ENCODE peak calls at places on chromosomes 1 and 21, in seven cellular contexts. One of them, this sample, is unnamed.

GRCh38 chr21:30580132-30580531 is 10.1 kb downstream of the KRTAP22-2 start:
- DNase-seq in fibroblast of lung: no peak
- DNase-seq in NB4: no peak
- DNase-seq in Caco-2: no peak
- DNase-seq in foreskin fibroblast: no peak
- DNase-seq in GM12865: no peak
- DNase-seq in body of pancreas: no peak
- DNase-seq in this sample: no peak

GRCh38 chr1:83058327-83058726 is 940.6 kb downstream of the TTLL7 start:
- DNase-seq in fibroblast of lung: no peak
- DNase-seq in NB4: no peak
- DNase-seq in Caco-2: no peak
- DNase-seq in foreskin fibroblast: no peak
- DNase-seq in GM12865: no peak
- DNase-seq in body of pancreas: no peak
- DNase-seq in this sample: no peak

GRCh38 chr1:14598498-14599172 is at the start of gene KAZN:
- DNase-seq in fibroblast of lung: no peak
- DNase-seq in NB4: no peak
- DNase-seq in Caco-2: no peak
- DNase-seq in foreskin fibroblast: no peak
- DNase-seq in GM12865: peak; percentile 18
- DNase-seq in body of pancreas: no peak
- DNase-seq in this sample: peak; percentile 24

GRCh38 chr1:4170953-4171352 is 270.9 kb upstream of the C1orf174 start:
- DNase-seq in fibroblast of lung: no peak
- DNase-seq in NB4: peak; percentile 44
- DNase-seq in Caco-2: no peak
- DNase-seq in foreskin fibroblast: no peak
- DNase-seq in GM12865: no peak
- DNase-seq in body of pancreas: no peak
- DNase-seq in this sample: no peak

GRCh38 chr1:150060260-150060659 is 7.3 kb upstream of the VPS45 start:
- DNase-seq in fibroblast of lung: no peak
- DNase-seq in NB4: no peak
- DNase-seq in Caco-2: no peak
- DNase-seq in foreskin fibroblast: no peak
- DNase-seq in GM12865: no peak
- DNase-seq in body of pancreas: no peak
- DNase-seq in this sample: no peak

GRCh38 chr1:91920001-91920400 is 29.2 kb upstream of the BRDT start:
- DNase-seq in fibroblast of lung: no peak
- DNase-seq in NB4: no peak
- DNase-seq in Caco-2: no peak
- DNase-seq in foreskin fibroblast: no peak
- DNase-seq in GM12865: no peak
- DNase-seq in body of pancreas: no peak
- DNase-seq in this sample: no peak

GRCh38 chr1:3283849-3284248 is 170.6 kb upstream of the ARHGEF16 start:
- DNase-seq in fibroblast of lung: peak; percentile 4
- DNase-seq in NB4: peak; percentile 26
- DNase-seq in Caco-2: peak; percentile 17
- DNase-seq in foreskin fibroblast: no peak
- DNase-seq in GM12865: no peak
- DNase-seq in body of pancreas: peak; percentile 71
- DNase-seq in this sample: peak; percentile 18

GRCh38 chr1:98075626-98076025 is 154.8 kb upstream of the DPYD start:
- DNase-seq in fibroblast of lung: no peak
- DNase-seq in NB4: no peak
- DNase-seq in Caco-2: no peak
- DNase-seq in foreskin fibroblast: no peak
- DNase-seq in GM12865: no peak
- DNase-seq in body of pancreas: no peak
- DNase-seq in this sample: no peak

GRCh38 chr1:197327776-197328364 is 59.8 kb downstream of the CRB1 start:
- DNase-seq in fibroblast of lung: peak; percentile 38
- DNase-seq in NB4: peak; percentile 15
- DNase-seq in Caco-2: no peak
- DNase-seq in foreskin fibroblast: no peak
- DNase-seq in GM12865: no peak
- DNase-seq in body of pancreas: no peak
- DNase-seq in this sample: no peak

GRCh38 chr1:111704776-111705175 is 34.4 kb downstream of the INKA2 start:
- DNase-seq in fibroblast of lung: no peak
- DNase-seq in NB4: no peak
- DNase-seq in Caco-2: peak; percentile 54
- DNase-seq in foreskin fibroblast: no peak
- DNase-seq in GM12865: no peak
- DNase-seq in body of pancreas: no peak
- DNase-seq in this sample: no peak

GRCh38 chr1:4703646-4704045 is 49.2 kb downstream of the AJAP1 start:
- DNase-seq in fibroblast of lung: no peak
- DNase-seq in NB4: no peak
- DNase-seq in Caco-2: no peak
- DNase-seq in foreskin fibroblast: no peak
- DNase-seq in GM12865: no peak
- DNase-seq in body of pancreas: no peak
- DNase-seq in this sample: no peak

GRCh38 chr1:244254467-244254866 is 197.2 kb downstream of the ADSS2 start:
- DNase-seq in fibroblast of lung: no peak
- DNase-seq in NB4: peak; percentile 96
- DNase-seq in Caco-2: no peak
- DNase-seq in foreskin fibroblast: no peak
- DNase-seq in GM12865: peak; percentile 42
- DNase-seq in body of pancreas: no peak
- DNase-seq in this sample: no peak

GRCh38 chr1:196980859-196981258 is 3.5 kb downstream of the CFHR5 start:
- DNase-seq in fibroblast of lung: no peak
- DNase-seq in NB4: no peak
- DNase-seq in Caco-2: no peak
- DNase-seq in foreskin fibroblast: no peak
- DNase-seq in GM12865: no peak
- DNase-seq in body of pancreas: no peak
- DNase-seq in this sample: no peak

GRCh38 chr1:206110161-206110560 is 7.0 kb downstream of the AVPR1B start:
- DNase-seq in fibroblast of lung: no peak
- DNase-seq in NB4: no peak
- DNase-seq in Caco-2: no peak
- DNase-seq in foreskin fibroblast: no peak
- DNase-seq in GM12865: no peak
- DNase-seq in body of pancreas: no peak
- DNase-seq in this sample: no peak

GRCh38 chr1:90434460-90434859 is 282.6 kb downstream of the BARHL2 start:
- DNase-seq in fibroblast of lung: no peak
- DNase-seq in NB4: peak; percentile 17
- DNase-seq in Caco-2: no peak
- DNase-seq in foreskin fibroblast: no peak
- DNase-seq in GM12865: no peak
- DNase-seq in body of pancreas: no peak
- DNase-seq in this sample: no peak

GRCh38 chr21:16304700-16305099 is 574.9 kb downstream of the USP25 start:
- DNase-seq in fibroblast of lung: no peak
- DNase-seq in NB4: no peak
- DNase-seq in Caco-2: no peak
- DNase-seq in foreskin fibroblast: no peak
- DNase-seq in GM12865: no peak
- DNase-seq in body of pancreas: no peak
- DNase-seq in this sample: no peak

GRCh38 chr21:16305686-16306085 is 575.9 kb downstream of the USP25 start:
- DNase-seq in fibroblast of lung: no peak
- DNase-seq in NB4: no peak
- DNase-seq in Caco-2: no peak
- DNase-seq in foreskin fibroblast: no peak
- DNase-seq in GM12865: no peak
- DNase-seq in body of pancreas: no peak
- DNase-seq in this sample: peak; percentile 60

GRCh38 chr21:16309250-16309971 is 579.6 kb downstream of the USP25 start:
- DNase-seq in fibroblast of lung: no peak
- DNase-seq in NB4: no peak
- DNase-seq in Caco-2: no peak
- DNase-seq in foreskin fibroblast: no peak
- DNase-seq in GM12865: no peak
- DNase-seq in body of pancreas: no peak
- DNase-seq in this sample: no peak

GRCh38 chr21:16308269-16308668 is 578.5 kb downstream of the USP25 start:
- DNase-seq in fibroblast of lung: peak; percentile 40
- DNase-seq in NB4: no peak
- DNase-seq in Caco-2: no peak
- DNase-seq in foreskin fibroblast: no peak
- DNase-seq in GM12865: no peak
- DNase-seq in body of pancreas: no peak
- DNase-seq in this sample: no peak

DNA sequence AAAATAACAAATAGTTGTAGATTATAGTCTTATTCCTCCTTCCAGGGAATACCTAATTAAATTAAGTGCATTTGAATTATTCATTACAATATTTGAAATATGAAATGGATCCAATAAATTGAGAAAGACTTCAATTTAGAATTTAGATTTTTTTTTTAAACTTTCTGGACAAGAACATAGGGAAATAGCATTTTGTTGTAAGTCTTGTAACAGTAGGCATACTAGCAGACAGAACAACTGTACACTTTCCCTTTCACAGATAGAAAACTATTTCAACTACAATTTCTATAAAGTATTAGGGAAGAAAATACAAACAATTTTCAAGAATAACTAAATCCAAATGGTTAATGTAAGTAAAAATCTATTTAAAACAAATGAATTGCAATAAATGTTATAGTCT is 577.5 kb downstream of the USP25 start:
- DNase-seq in fibroblast of lung: no peak
- DNase-seq in NB4: no peak
- DNase-seq in Caco-2: no peak
- DNase-seq in foreskin fibroblast: no peak
- DNase-seq in GM12865: no peak
- DNase-seq in body of pancreas: no peak
- DNase-seq in this sample: no peak
- H3K4me3 ChIP-seq in fibroblast of lung: no peak overlapping the region
- H3K4me3 ChIP-seq in NB4: no peak overlapping the region
- H3K4me3 ChIP-seq in Caco-2: no peak overlapping the region
- H3K4me3 ChIP-seq in foreskin fibroblast: no peak overlapping the region
- H3K4me3 ChIP-seq in GM12865: no peak overlapping the region
- H3K4me3 ChIP-seq in body of pancreas: no peak overlapping the region
- H3K4me3 ChIP-seq in this sample: peak overlapping the region; percentile 39

GRCh38 chr1:167054946-167055630 is 35.1 kb downstream of the GPA33 start:
- DNase-seq in fibroblast of lung: no peak
- DNase-seq in NB4: no peak
- DNase-seq in Caco-2: no peak
- DNase-seq in foreskin fibroblast: no peak
- DNase-seq in GM12865: no peak
- DNase-seq in body of pancreas: no peak
- DNase-seq in this sample: no peak

GRCh38 chr1:167056529-167057296 is 33.5 kb downstream of the GPA33 start:
- DNase-seq in fibroblast of lung: no peak
- DNase-seq in NB4: no peak
- DNase-seq in Caco-2: no peak
- DNase-seq in foreskin fibroblast: no peak
- DNase-seq in GM12865: no peak
- DNase-seq in body of pancreas: no peak
- DNase-seq in this sample: no peak

GRCh38 chr1:167051907-167052306 is 38.3 kb downstream of the GPA33 start:
- DNase-seq in fibroblast of lung: no peak
- DNase-seq in NB4: no peak
- DNase-seq in Caco-2: no peak
- DNase-seq in foreskin fibroblast: no peak
- DNase-seq in GM12865: no peak
- DNase-seq in body of pancreas: no peak
- DNase-seq in this sample: no peak

GRCh38 chr1:167054531-167054930 is 35.6 kb downstream of the GPA33 start:
- DNase-seq in fibroblast of lung: no peak
- DNase-seq in NB4: no peak
- DNase-seq in Caco-2: no peak
- DNase-seq in foreskin fibroblast: no peak
- DNase-seq in GM12865: no peak
- DNase-seq in body of pancreas: no peak
- DNase-seq in this sample: no peak

DNA sequence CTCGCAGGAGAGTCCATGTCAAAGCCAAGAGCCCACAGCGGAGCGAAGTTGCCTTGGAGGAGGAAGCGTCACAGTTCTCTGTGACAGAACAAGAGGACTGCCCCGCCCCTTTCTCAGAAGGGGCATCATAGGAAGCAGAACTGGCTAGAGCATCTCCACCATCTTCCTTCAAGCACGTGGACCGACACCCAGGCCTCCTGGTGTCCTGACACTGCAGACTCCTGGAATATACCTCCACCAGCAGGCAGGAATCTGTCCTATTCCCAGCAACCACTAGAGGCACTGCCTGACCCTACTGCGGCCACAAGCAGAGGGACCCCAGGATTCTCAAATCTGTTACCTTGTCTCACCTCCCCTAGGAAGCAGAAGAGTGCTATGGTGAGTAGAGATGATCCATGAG is 37.8 kb downstream of the GPA33 start:
- DNase-seq in fibroblast of lung: no peak
- DNase-seq in NB4: no peak
- DNase-seq in Caco-2: peak; percentile 50
- DNase-seq in foreskin fibroblast: no peak
- DNase-seq in GM12865: no peak
- DNase-seq in body of pancreas: no peak
- DNase-seq in this sample: no peak
- H3K4me3 ChIP-seq in fibroblast of lung: no peak overlapping the region
- H3K4me3 ChIP-seq in NB4: no peak overlapping the region
- H3K4me3 ChIP-seq in Caco-2: no peak overlapping the region
- H3K4me3 ChIP-seq in foreskin fibroblast: no peak overlapping the region
- H3K4me3 ChIP-seq in GM12865: no peak overlapping the region
- H3K4me3 ChIP-seq in body of pancreas: no peak overlapping the region
- H3K4me3 ChIP-seq in this sample: no peak overlapping the region

GRCh38 chr1:172646653-172647052 is 12.2 kb upstream of the FASLG start:
- DNase-seq in fibroblast of lung: no peak
- DNase-seq in NB4: no peak
- DNase-seq in Caco-2: no peak
- DNase-seq in foreskin fibroblast: no peak
- DNase-seq in GM12865: no peak
- DNase-seq in body of pancreas: no peak
- DNase-seq in this sample: no peak
- H3K4me3 ChIP-seq in fibroblast of lung: no peak overlapping the region
- H3K4me3 ChIP-seq in NB4: no peak overlapping the region
- H3K4me3 ChIP-seq in Caco-2: no peak overlapping the region
- H3K4me3 ChIP-seq in foreskin fibroblast: no peak overlapping the region
- H3K4me3 ChIP-seq in GM12865: no peak overlapping the region
- H3K4me3 ChIP-seq in body of pancreas: no peak overlapping the region
- H3K4me3 ChIP-seq in this sample: no peak overlapping the region

DNA sequence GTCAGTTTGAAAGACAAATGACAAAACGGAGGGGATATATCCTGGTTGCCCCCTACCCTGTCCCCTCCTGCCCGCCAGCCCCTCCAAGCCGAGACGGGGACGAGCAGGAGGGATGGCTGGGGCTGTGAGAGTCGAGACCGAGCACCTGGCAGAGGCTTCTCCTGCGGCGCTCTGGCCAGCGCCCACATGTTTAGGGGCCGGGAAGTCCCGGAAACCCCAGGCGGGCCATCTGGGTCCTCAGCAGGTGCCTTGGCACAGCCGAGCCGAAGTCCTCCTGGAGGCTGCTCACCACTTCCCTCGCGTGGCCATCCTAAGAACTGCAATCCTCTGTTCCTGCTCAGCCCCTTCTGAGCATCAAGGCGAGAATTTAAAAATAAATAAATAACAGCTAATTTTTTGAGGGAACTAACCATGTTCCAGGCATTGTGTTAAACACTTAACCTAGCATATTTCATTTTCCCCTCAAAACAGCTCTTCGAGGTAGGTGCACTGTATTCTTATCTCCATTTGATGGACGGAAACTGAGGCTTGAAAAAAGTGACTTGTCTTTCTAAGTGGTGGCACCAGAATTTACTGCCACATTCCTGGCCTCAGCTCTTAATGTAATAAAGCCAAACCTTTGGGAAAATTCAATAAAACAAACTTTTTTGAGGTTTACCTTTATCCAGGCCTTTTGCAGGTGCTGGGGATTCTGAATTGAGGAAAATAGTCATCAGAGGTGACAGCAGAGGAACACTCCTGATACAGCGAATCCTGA is 3.5 kb upstream of the RIMS3 start:
- DNase-seq in fibroblast of lung: peak; percentile 62
- DNase-seq in NB4: peak; percentile 71
- DNase-seq in Caco-2: peak; percentile 70
- DNase-seq in foreskin fibroblast: peak; percentile 42
- DNase-seq in GM12865: peak; percentile 91
- DNase-seq in body of pancreas: peak; percentile 87
- DNase-seq in this sample: peak; percentile 72
- H3K4me3 ChIP-seq in fibroblast of lung: no peak overlapping the region
- H3K4me3 ChIP-seq in NB4: no peak overlapping the region
- H3K4me3 ChIP-seq in Caco-2: no peak overlapping the region
- H3K4me3 ChIP-seq in foreskin fibroblast: no peak overlapping the region
- H3K4me3 ChIP-seq in GM12865: peak overlapping the region; percentile 45
- H3K4me3 ChIP-seq in body of pancreas: no peak overlapping the region
- H3K4me3 ChIP-seq in this sample: no peak overlapping the region